ENCODE peak calls at places on chromosomes 16 and 17, in four cellular contexts. C is heart left ventricle, J is breast epithelium, Z is lower leg skin. E is an unnamed sample.
A peak's percentile ranks its signal among the peaks of the same experiment; 100 is the strongest.

GRCh38 chr16:28846933-28847273 is 755 bp upstream of the TUFM start:
- DNase-seq in C (no peak), J (no peak), Z (no peak), E (no peak)

GRCh38 chr17:28468781-28469180 is 4.7 kb upstream of the SLC13A2 start:
- DNase-seq in C (no peak), J (no peak), Z (no peak), E (no peak)

GRCh38 chr17:35786941-35787432 is 8.5 kb downstream of the MMP28 start:
- DNase-seq in C (no peak), J (no peak), Z (no peak), E (no peak)

GRCh38 chr17:56880571-56880970 is 33.3 kb downstream of the TRIM25 start:
- DNase-seq in C (no peak), J (no peak), Z (no peak), E (no peak)

GRCh38 chr17:1976000-1976682 is 49.0 kb downstream of the RTN4RL1 start:
- DNase-seq in C (no peak), J (no peak), Z (no peak), E (no peak)

GRCh38 chr17:164536-165235 is 16.8 kb downstream of the DOC2B start:
- DNase-seq in C (no peak), J (no peak), Z (no peak), E (no peak)

GRCh38 chr16:55526448-55526847 is 17.6 kb downstream of the LPCAT2 start:
- DNase-seq in C (no peak), J (no peak), Z (no peak), E (no peak)

GRCh38 chr16:72023962-72024361 is 15.4 kb downstream of the DHODH start:
- DNase-seq in C (no peak), J (no peak), Z (no peak), E (no peak)

GRCh38 chr16:48385272-48385953 is at the start of gene SIAH1:
- DNase-seq in C (peak; percentile 86), J (peak; percentile 77), Z (peak; percentile 71), E (peak; percentile 81)

GRCh38 chr17:27349540-27350021 is 55.7 kb downstream of the WSB1 start:
- DNase-seq in C (no peak), J (no peak), Z (no peak), E (no peak)

GRCh38 chr17:17782425-17783120 is 54.2 kb downstream of the SREBF1 start:
- DNase-seq in C (no peak), J (no peak), Z (no peak), E (no peak)

GRCh38 chr17:181213-182163 is at the start of gene DOC2B:
- DNase-seq in C (peak; percentile 74), J (no peak), Z (no peak), E (peak; percentile 19)

GRCh38 chr17:62720126-62720850 is 87.8 kb downstream of the MARCHF10 start:
- DNase-seq in C (no peak), J (no peak), Z (no peak), E (no peak)

GRCh38 chr17:12406623-12407228 is 259.0 kb upstream of the MYOCD start:
- DNase-seq in C (no peak), J (no peak), Z (no peak), E (no peak)

GRCh38 chr17:39277110-39277509 is 51.4 kb upstream of the STAC2 start:
- DNase-seq in C (no peak), J (no peak), Z (no peak), E (no peak)

GRCh38 chr16:73730496-73731090 is 566.0 kb upstream of the PSMD7 start:
- DNase-seq in C (no peak), J (no peak), Z (no peak), E (no peak)

GRCh38 chr17:37671028-37671812 is 28.0 kb upstream of the DDX52 start:
- DNase-seq in C (no peak), J (no peak), Z (no peak), E (no peak)

GRCh38 chr16:4337540-4338088 is 13.5 kb downstream of the PAM16 start:
- DNase-seq in C (no peak), J (no peak), Z (no peak), E (no peak)

GRCh38 chr17:48351916-48352332 is 78.1 kb downstream of the SKAP1 start:
- DNase-seq in C (no peak), J (no peak), Z (no peak), E (no peak)

GRCh38 chr16:58339452-58339938 is 44.7 kb upstream of the PRSS54 start:
- DNase-seq in C (peak; percentile 39), J (no peak), Z (no peak), E (no peak)

GRCh38 chr17:59785091-59785799 is 77.8 kb downstream of the VMP1 start:
- DNase-seq in C (no peak), J (no peak), Z (no peak), E (no peak)

GRCh38 chr17:59786213-59786535 is 78.7 kb downstream of the VMP1 start:
- DNase-seq in C (no peak), J (no peak), Z (no peak), E (no peak)

GRCh38 chr17:59790936-59791335 is 83.5 kb downstream of the VMP1 start:
- DNase-seq in C (no peak), J (no peak), Z (peak; percentile 50), E (no peak)

GRCh38 chr17:59783221-59784016 is 76.0 kb downstream of the VMP1 start:
- DNase-seq in C (no peak), J (no peak), Z (no peak), E (no peak)

DNA sequence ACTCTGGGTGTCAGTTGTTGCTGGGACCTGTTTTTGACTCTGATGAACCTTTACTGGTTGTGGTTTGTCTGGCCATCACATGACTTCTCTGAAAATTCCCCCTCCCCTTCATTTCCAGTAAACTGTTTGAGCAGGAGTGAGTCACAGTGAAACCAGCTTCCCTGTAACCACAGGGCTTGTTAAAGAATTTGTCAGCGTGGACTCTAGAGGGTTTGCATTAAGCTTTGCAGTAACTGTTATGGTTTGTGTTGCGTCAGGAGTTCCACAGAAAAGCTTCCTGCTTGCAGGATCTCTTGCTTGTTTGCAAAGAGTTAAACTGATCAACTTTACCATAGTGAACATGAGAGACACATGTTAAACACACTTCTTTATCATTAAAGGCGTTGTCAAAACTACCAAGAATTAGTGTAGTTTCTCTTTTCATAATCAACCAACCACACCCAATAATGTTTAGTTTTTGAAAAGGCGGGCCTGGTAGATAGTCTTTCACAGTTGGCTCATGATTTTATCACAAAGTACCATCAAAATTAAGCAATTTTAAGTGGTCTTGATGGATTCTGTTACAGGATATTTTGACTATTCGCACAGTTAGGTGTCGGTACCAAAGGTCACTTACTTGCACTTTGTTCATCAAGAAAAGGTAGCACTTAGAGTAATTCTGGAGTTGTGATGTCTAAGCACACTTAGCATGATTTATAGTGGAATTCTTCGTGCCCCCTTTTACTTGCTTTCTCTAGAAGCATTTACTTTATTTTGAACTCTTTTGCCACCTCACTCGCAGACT is 79.3 kb downstream of the VMP1 start:
- DNase-seq in C (peak; percentile 49), J (no peak), Z (peak; percentile 84), E (peak; percentile 90)
- TF ChIP-seq POLR2A in C (no peak), J (peak; percentile 2), Z (no peak), E (peak; percentile 53)

GRCh38 chr17:81427446-81428120 is 32.3 kb downstream of the BAHCC1 start:
- DNase-seq in C (peak; percentile 66), J (no peak), Z (no peak), E (peak; percentile 52)
- TF ChIP-seq POLR2A in C (no peak), J (no peak), Z (no peak), E (no peak)

DNA sequence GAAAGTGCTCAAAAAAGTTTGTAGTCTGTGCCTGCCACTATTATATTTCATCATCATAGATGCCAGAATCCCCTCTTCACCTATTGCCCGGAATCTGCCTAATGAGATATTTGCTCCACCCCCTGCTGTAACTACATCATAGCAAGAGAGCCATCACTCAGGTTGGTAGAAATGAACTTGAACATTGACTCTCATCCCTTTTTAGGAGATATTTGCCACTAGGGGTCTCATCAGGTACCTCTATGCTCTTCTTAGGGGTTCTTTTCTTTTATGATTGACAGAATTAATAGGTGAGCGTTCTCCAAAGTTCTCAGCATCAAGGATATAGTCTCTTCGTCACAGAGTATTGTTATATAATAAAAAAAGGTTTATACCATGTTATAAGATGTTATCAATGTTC is 20.0 kb downstream of the ANKS4B start:
- DNase-seq in C (no peak), J (no peak), Z (no peak), E (no peak)
- TF ChIP-seq POLR2A in C (no peak), J (no peak), Z (no peak), E (no peak)

GRCh38 chr17:73388578-73388905 is 76.7 kb upstream of the CDC42EP4 start:
- DNase-seq in C (no peak), J (no peak), Z (no peak), E (no peak)
- TF ChIP-seq POLR2A in C (no peak), J (no peak), Z (no peak), E (no peak)

GRCh38 chr16:53053967-53054669 is 673 bp upstream of the CHD9 start:
- DNase-seq in C (peak; percentile 54), J (no peak), Z (peak; percentile 41), E (peak; percentile 46)

GRCh38 chr16:53055603-53056527 is 1.1 kb downstream of the CHD9 start:
- DNase-seq in C (peak; percentile 53), J (no peak), Z (peak; percentile 47), E (peak; percentile 37)

GRCh38 chr16:53056528-53056881 is 1.7 kb downstream of the CHD9 start:
- DNase-seq in C (no peak), J (no peak), Z (no peak), E (no peak)

GRCh38 chr16:53052519-53053501 is at the start of gene CHD9NB:
- DNase-seq in C (peak; percentile 46), J (no peak), Z (peak; percentile 47), E (peak; percentile 87)

DNA sequence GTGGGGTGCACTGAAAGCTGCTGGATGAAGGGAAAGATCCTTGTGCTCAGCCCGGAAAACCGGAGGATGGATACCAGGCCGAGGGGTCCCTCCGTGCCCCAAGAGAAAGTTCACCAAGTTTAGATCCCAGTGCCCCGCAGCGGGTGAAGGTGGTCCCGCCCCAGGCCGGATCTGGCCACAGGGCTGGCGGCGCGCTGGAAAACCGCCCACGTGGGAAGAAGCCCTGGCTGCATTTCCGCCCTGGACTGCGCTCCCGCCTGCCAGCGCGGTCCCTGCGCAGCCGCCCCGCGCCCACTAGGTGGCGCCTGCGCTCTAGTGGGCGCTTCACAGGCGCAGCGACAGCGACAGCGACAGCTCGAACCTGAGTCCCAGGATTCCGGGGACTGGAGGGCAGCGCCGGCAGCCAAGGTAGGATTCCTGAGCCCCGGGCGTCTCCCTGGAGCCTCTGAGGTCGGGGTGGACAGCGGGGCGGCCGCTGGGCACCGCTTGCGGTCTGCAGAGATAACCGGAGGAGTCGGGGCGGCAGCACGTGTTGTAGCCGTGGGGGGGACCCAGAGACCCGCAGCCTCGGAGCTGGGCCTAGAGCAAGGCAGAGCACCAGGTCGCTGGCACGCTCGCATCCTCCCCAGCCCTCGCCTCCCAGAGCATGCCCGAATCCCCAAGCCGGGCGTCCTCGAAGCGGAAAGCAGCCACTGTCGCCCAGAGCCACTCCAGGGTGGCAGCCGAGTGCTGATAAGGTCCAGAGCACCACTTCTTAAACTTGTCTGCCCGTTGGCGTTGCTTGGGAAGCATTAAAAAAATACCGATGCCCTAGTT is at the start of gene CHD9:
- DNase-seq in C (peak; percentile 85), J (peak; percentile 68), Z (peak; percentile 68), E (peak; percentile 79)
- TF ChIP-seq POLR2A in C (no peak), J (no peak), Z (no peak), E (peak; percentile 36)

DNA sequence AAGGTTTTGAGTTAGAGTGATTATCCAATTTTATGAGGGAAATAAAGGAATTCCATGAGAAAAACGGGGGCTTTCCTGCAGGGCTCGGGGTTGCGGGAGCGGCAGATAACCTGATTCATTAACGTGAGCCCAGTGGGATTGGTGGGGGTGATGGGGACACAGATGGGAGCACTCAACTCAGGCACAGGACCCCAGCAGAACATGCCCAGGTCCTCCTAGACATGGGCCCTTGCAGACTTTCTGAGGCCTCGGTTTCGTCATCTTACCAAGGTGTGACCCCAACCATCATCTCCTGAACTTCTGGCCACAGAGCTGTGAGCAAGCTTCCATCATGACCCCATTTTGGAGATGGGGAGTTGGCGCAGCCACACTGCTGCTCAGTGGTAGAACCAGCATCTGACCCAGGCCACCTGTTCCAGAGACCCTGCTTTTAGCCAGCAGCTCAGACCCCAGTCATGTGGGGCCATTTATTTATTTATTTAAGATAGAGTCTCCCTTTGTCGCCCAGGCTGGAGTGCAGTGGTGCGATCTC is 22.3 kb downstream of the CARHSP1 start:
- DNase-seq in C (no peak), J (no peak), Z (no peak), E (no peak)
- TF ChIP-seq POLR2A in C (no peak), J (no peak), Z (no peak), E (no peak)